ENCODE peak calls at places on chromosomes 4 and X, in five cellular contexts. X is esophagus muscularis mucosa, K is ovary, U is cardiac muscle cell, G is left ventricle myocardium inferior. B is an unnamed sample. For H3K4me1, the result is how much of the 10 kb centered on the place peaks cover.

GRCh38 chrX:110734894-110735541 is 60.6 kb downstream of the CHRDL1 start:
- DNase-seq in X (no peak), K (no peak), U (peak), G (no peak), B (no peak)

GRCh38 chrX:102580891-102581290 is 18.4 kb upstream of the ARMCX5 start:
- DNase-seq in X (no peak), K (no peak), U (no peak), G (no peak), B (no peak)

GRCh38 chr4:76811604-76812412 is 86.1 kb downstream of the SOWAHB start:
- DNase-seq in X (no peak), K (peak), U (peak), G (peak), B (no peak)

GRCh38 chr4:68176904-68177303 is 47.2 kb upstream of the TMPRSS11F start:
- DNase-seq in X (no peak), K (no peak), U (no peak), G (no peak), B (no peak)

GRCh38 chrX:148500428-148501120 is at the start of gene AFF2:
- DNase-seq in X (no peak), K (peak), U (peak), G (peak), B (no peak)

GRCh38 chr4:176545886-176546285 is 226.1 kb downstream of the SPCS3 start:
- DNase-seq in X (no peak), K (no peak), U (no peak), G (no peak), B (no peak)

GRCh38 chrX:49876750-49877149 is 2.5 kb upstream of the USP27X start:
- DNase-seq in X (no peak), K (no peak), U (peak), G (no peak), B (peak)

GRCh38 chrX:42175843-42176242 is 252.5 kb upstream of the CASK start:
- DNase-seq in X (no peak), K (no peak), U (no peak), G (no peak), B (no peak)

GRCh38 chr4:17550549-17550948 is 26.4 kb upstream of the LAP3 start:
- DNase-seq in X (no peak), K (no peak), U (no peak), G (no peak), B (no peak)

GRCh38 chr4:5018096-5018495 is 1.2 kb downstream of the CYTL1 start:
- DNase-seq in X (no peak), K (no peak), U (no peak), G (no peak), B (no peak)

GRCh38 chrX:49912866-49913265 is 9.5 kb upstream of the CLCN5 start:
- DNase-seq in X (no peak), K (no peak), U (no peak), G (no peak), B (no peak)

GRCh38 chrX:147912093-147912801 is 528 bp downstream of the FMR1 start:
- DNase-seq in X (no peak), K (peak), U (peak), G (peak), B (peak)

GRCh38 chr4:33831667-33832066 is 2412.6 kb downstream of the ARAP2 start:
- DNase-seq in X (no peak), K (no peak), U (peak), G (no peak), B (no peak)

GRCh38 chr4:153138736-153139135 is 65.5 kb upstream of the TRIM2 start:
- DNase-seq in X (no peak), K (no peak), U (no peak), G (no peak), B (no peak)

GRCh38 chr4:18109677-18110076 is 88.1 kb upstream of the LCORL start:
- DNase-seq in X (no peak), K (no peak), U (no peak), G (no peak), B (no peak)

GRCh38 chr4:70505152-70505748 is 13.1 kb upstream of the AMTN start:
- DNase-seq in X (no peak), K (no peak), U (peak), G (no peak), B (peak)

GRCh38 chrX:55340896-55341433 is 76.2 kb upstream of the PAGE3 start:
- DNase-seq in X (no peak), K (no peak), U (no peak), G (no peak), B (no peak)

GRCh38 chr4:28966982-28967381 is 1753.2 kb upstream of the PCDH7 start:
- DNase-seq in X (no peak), K (no peak), U (peak), G (no peak), B (no peak)

GRCh38 chr4:159764343-159764952 is 661.6 kb downstream of the RAPGEF2 start:
- DNase-seq in X (no peak), K (no peak), U (peak), G (no peak), B (peak)

GRCh38 chr4:80101086-80101767 is 28.2 kb upstream of the ANTXR2 start:
- DNase-seq in X (no peak), K (no peak), U (no peak), G (no peak), B (no peak)

GRCh38 chr4:173910911-173911310 is 372.6 kb downstream of the FBXO8 start:
- DNase-seq in X (no peak), K (no peak), U (no peak), G (no peak), B (no peak)

GRCh38 chrX:17527135-17527701 is 152.2 kb downstream of the NHS start:
- DNase-seq in X (no peak), K (peak), U (peak), G (peak), B (no peak)

GRCh38 chr4:141486375-141486997 is 149.9 kb upstream of the IL15 start:
- DNase-seq in X (no peak), K (no peak), U (peak), G (no peak), B (no peak)

GRCh38 chr4:157824006-157824405 is 348.8 kb downstream of the GASK1B start:
- DNase-seq in X (no peak), K (no peak), U (no peak), G (no peak), B (no peak)

GRCh38 chrX:38803609-38804480 is 2.6 kb downstream of the MID1IP1 start:
- DNase-seq in X (peak), K (peak), U (peak), G (peak), B (peak)

GRCh38 chr4:73376962-73377361 is 27.1 kb upstream of the ALB start:
- DNase-seq in X (no peak), K (no peak), U (no peak), G (no peak), B (no peak)

GRCh38 chr4:181030961-181031360 is 1212.2 kb upstream of the TENM3 start:
- DNase-seq in X (no peak), K (no peak), U (no peak), G (no peak), B (no peak)

GRCh38 chrX:71603618-71604017 is 14.7 kb downstream of the CXCR3 start:
- DNase-seq in X (no peak), K (no peak), U (no peak), G (no peak), B (no peak)

GRCh38 chrX:101639583-101639982 is 20.1 kb downstream of the ARMCX2 start:
- DNase-seq in X (no peak), K (no peak), U (no peak), G (no peak), B (no peak)

GRCh38 chr4:28225689-28226353 is 1365.2 kb downstream of the STIM2 start:
- DNase-seq in X (no peak), K (no peak), U (peak), G (no peak), B (no peak)

GRCh38 chr4:70754470-70754869 is 32.7 kb downstream of the RUFY3 start:
- DNase-seq in X (no peak), K (no peak), U (no peak), G (no peak), B (no peak)

GRCh38 chr4:77819409-77819835 is 254 bp upstream of the CNOT6L start:
- DNase-seq in X (no peak), K (no peak), U (peak), G (no peak), B (peak)
- H3K4me1 ChIP-seq in X (under half), K (under half), U (under half), G (half or more), B (under half)

GRCh38 chr4:106806158-106806797 is 229.8 kb downstream of the DKK2 start:
- DNase-seq in X (no peak), K (no peak), U (no peak), G (no peak), B (no peak)

GRCh38 chr4:106810122-106810521 is 226.0 kb downstream of the DKK2 start:
- DNase-seq in X (no peak), K (no peak), U (no peak), G (no peak), B (no peak)

GRCh38 chr4:106803107-106803506 is 233.0 kb downstream of the DKK2 start:
- DNase-seq in X (no peak), K (no peak), U (no peak), G (no peak), B (no peak)

DNA sequence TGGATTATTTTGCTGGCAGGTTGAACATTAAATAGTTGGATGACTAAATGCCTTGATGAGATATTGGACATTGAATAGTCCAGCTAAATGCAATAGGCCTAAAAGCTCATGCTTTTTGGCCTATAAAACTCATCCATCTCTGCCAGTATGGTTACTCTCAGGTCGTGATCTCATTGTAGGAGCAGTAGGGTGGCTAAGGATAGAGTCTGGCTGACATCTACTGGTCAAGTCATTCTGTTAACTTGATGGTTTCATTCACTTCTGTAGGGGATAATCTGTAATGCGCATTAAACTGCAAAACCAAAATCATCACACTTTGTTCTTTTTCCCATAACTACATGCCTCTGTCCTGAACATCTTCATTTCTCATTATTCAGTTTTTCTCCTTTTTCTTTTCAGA is 227.0 kb downstream of the DKK2 start:
- DNase-seq in X (no peak), K (no peak), U (peak), G (no peak), B (peak)
- TF ChIP-seq CTCF in X (peak), K (no peak), U (peak), G (peak), B (peak)

DNA sequence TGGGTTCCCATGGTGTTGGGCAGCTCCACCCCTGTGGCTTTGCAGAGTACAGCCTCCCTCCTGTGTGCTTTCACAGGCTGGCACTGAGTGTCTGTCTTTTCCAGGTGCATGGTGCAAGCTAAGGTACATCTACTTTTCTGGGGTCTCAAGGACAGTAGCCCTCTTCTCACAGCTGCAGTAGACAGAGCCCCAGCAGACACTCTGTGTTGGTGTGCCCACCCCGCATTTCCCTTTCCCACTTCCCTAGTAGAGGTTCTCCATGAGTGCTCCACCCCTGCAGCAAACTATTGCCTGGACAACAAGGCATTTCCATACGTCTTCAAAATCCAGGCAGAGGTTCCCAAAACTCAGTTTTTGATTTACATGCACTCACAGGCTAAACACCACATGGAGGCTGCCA is 143.0 kb downstream of the TECRL start:
- DNase-seq in X (no peak), K (no peak), U (no peak), G (no peak), B (no peak)
- H3K4me1 ChIP-seq in X (under half), K (under half), U (under half), G (under half), B (under half)

GRCh38 chr4:121070696-121071639 is 1.4 kb downstream of the NDNF start:
- DNase-seq in X (no peak), K (peak), U (peak), G (peak), B (peak)
- TF ChIP-seq CTCF in X (peak), K (peak), U (peak), G (peak), B (peak)

GRCh38 chr4:8198206-8198905 is 734 bp upstream of the SH3TC1 start:
- DNase-seq in X (no peak), K (no peak), U (no peak), G (no peak), B (no peak)

GRCh38 chr4:8197521-8197920 is 1.6 kb upstream of the SH3TC1 start:
- DNase-seq in X (no peak), K (no peak), U (no peak), G (no peak), B (no peak)

GRCh38 chr4:8195431-8195830 is 3.7 kb upstream of the SH3TC1 start:
- DNase-seq in X (no peak), K (no peak), U (no peak), G (no peak), B (no peak)

GRCh38 chr4:8194306-8195242 is 4.5 kb upstream of the SH3TC1 start:
- DNase-seq in X (no peak), K (no peak), U (no peak), G (no peak), B (no peak)

DNA sequence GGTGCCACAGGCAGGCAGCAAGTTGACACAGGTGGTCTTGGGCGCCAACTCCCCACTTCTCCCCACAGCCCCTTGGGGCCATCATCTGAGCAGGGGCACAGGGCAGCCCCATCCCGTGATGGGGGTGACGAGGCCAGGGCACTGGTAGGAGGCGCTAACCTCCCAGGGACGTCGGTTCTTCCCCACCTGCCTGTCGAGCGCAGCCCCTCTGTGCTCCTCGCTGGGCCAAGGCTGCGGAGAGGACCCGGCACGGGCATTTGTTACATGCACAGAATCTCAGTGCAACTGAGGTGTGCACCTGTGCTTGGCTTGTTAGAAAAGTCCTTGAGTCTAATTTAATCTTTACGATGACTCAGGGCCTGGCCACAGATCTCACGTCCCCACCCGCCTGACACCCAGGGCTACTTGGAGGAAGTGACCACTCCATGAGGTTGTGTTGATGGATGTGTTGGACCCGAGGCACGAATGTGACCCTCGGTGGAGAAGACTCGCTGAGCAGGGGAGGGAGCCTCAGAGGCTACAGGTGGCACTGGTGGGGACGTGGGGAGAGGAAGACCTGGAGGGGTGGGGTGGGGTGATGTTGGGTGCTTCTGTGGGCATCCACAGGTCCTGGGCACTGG is 3.1 kb upstream of the SH3TC1 start:
- DNase-seq in X (no peak), K (no peak), U (no peak), G (no peak), B (no peak)
- H3K4me1 ChIP-seq in X (half or more), K (under half), U (under half), G (half or more), B (under half)

B was measured in Caco-2.